ENCODE peak calls at places on chromosomes 2 and 18, in nine cellular contexts. V, I, G, Q, R, T, D, J and Y are unnamed samples. For H3K9me3, the result is how much of the 10 kb centered on the place peaks cover.

GRCh38 chr18:2466978-2467377 is 104.3 kb downstream of the METTL4 start:
- DNase-seq in V (no peak), D (no peak), R (no peak), I (no peak), J (no peak), G (no peak), Q (no peak), T (no peak), Y (no peak)

GRCh38 chr2:118224144-118224887 is 136.0 kb downstream of the INSIG2 start:
- DNase-seq in G (peak), R (peak), D (no peak), Q (no peak), T (no peak), I (peak), V (peak), J (peak), Y (no peak)

GRCh38 chr2:239393401-239393940 is 7.3 kb downstream of the HDAC4 start:
- DNase-seq in J (peak), V (peak), Q (no peak), R (no peak), T (no peak), D (no peak), G (no peak), I (no peak), Y (no peak)

GRCh38 chr2:85888020-85888744 is 608 bp downstream of the ST3GAL5 start:
- DNase-seq in V (peak), G (no peak), J (peak), Q (no peak), D (no peak), I (peak), T (no peak), R (peak), Y (peak)

GRCh38 chr2:238427435-238428162 is 872 bp downstream of the ASB1 start:
- DNase-seq in T (no peak), G (no peak), D (peak), I (no peak), Q (no peak), J (peak), R (no peak), V (peak), Y (no peak)

GRCh38 chr2:42495611-42496010 is 1.8 kb upstream of the KCNG3 start:
- DNase-seq in G (no peak), V (no peak), Q (no peak), D (no peak), R (no peak), I (no peak), J (no peak), T (no peak), Y (no peak)

GRCh38 chr18:73060666-73061270 is 193.0 kb upstream of the NETO1 start:
- DNase-seq in D (no peak), I (no peak), V (no peak), G (peak), R (no peak), J (no peak), Q (no peak), T (no peak), Y (no peak)

GRCh38 chr2:240396623-240397541 is 38.6 kb upstream of the GPC1 start:
- DNase-seq in G (no peak), Q (no peak), D (no peak), T (no peak), J (peak), R (no peak), V (peak), I (no peak), Y (no peak)

GRCh38 chr2:236843604-236844003 is 242.1 kb upstream of the COPS8 start:
- DNase-seq in I (no peak), D (no peak), J (no peak), T (no peak), G (no peak), R (no peak), V (no peak), Q (no peak), Y (no peak)

GRCh38 chr2:71800106-71800809 is 346.9 kb downstream of the DYSF start:
- DNase-seq in G (no peak), J (no peak), V (peak), Q (no peak), I (no peak), R (no peak), T (no peak), D (no peak), Y (no peak)

GRCh38 chr18:8654482-8655451 is 45.5 kb downstream of the RAB12 start:
- DNase-seq in T (no peak), I (no peak), Q (no peak), D (peak), J (no peak), R (peak), G (no peak), V (peak), Y (no peak)

GRCh38 chr2:54503192-54503591 is 47.1 kb downstream of the SPTBN1 start:
- DNase-seq in T (no peak), D (peak), J (no peak), I (peak), R (no peak), Q (no peak), V (peak), G (no peak), Y (no peak)

GRCh38 chr2:127624321-127625145 is 21.4 kb upstream of the GPR17 start:
- DNase-seq in J (peak), T (no peak), G (no peak), D (no peak), I (no peak), Q (no peak), V (no peak), R (no peak), Y (peak)

GRCh38 chr2:97936199-97936598 is 59.5 kb downstream of the TMEM131 start:
- DNase-seq in G (no peak), D (no peak), J (peak), Q (no peak), R (no peak), V (peak), T (no peak), I (no peak), Y (no peak)

GRCh38 chr2:189613077-189613636 is 32.6 kb upstream of the SLC40A1 start:
- DNase-seq in T (peak), R (no peak), Q (no peak), J (no peak), I (no peak), V (peak), D (peak), G (peak), Y (no peak)

GRCh38 chr2:98796775-98797544 is 66.0 kb upstream of the MGAT4A start:
- DNase-seq in J (no peak), T (no peak), V (no peak), I (no peak), R (no peak), G (no peak), Q (peak), D (no peak), Y (no peak)

GRCh38 chr2:72097276-72097675 is 50.4 kb downstream of the CYP26B1 start:
- DNase-seq in J (no peak), V (peak), G (no peak), I (no peak), D (no peak), Q (peak), T (no peak), R (no peak), Y (no peak)

GRCh38 chr2:154720642-154721041 is 22.1 kb downstream of the KCNJ3 start:
- DNase-seq in Q (no peak), I (no peak), D (no peak), G (peak), V (no peak), T (no peak), J (no peak), R (no peak), Y (no peak)

GRCh38 chr2:24015562-24016375 is 5.9 kb downstream of the MFSD2B start:
- DNase-seq in R (no peak), D (peak), I (no peak), J (no peak), T (peak), Q (no peak), G (peak), V (peak), Y (no peak)

GRCh38 chr2:159513745-159514144 is 102.6 kb downstream of the BAZ2B start:
- DNase-seq in V (no peak), I (no peak), R (no peak), T (no peak), G (no peak), J (no peak), Q (no peak), D (no peak), Y (no peak)

GRCh38 chr2:190497428-190497827 is 37.1 kb downstream of the NEMP2 start:
- DNase-seq in J (no peak), G (peak), Q (no peak), D (no peak), T (no peak), R (no peak), V (no peak), I (no peak), Y (no peak)

GRCh38 chr2:72035518-72036172 is 112.0 kb downstream of the CYP26B1 start:
- DNase-seq in J (no peak), Q (no peak), V (peak), I (no peak), T (no peak), R (no peak), G (peak), D (peak), Y (no peak)

GRCh38 chr2:138157372-138157771 is 193.1 kb downstream of the HNMT start:
- DNase-seq in D (no peak), I (no peak), R (no peak), V (no peak), J (no peak), T (no peak), Q (no peak), G (no peak), Y (no peak)

GRCh38 chr2:26477911-26478253 is at the start of gene OTOF:
- DNase-seq in V (no peak), J (peak), I (no peak), Q (no peak), D (peak), R (no peak), T (no peak), G (peak), Y (no peak)

GRCh38 chr2:111659361-111660281 is 224.4 kb downstream of the ANAPC1 start:
- DNase-seq in V (peak), J (peak), G (peak), I (no peak), D (peak), R (no peak), T (no peak), Q (peak), Y (peak)

GRCh38 chr2:207759890-207760289 is 9.8 kb downstream of the FZD5 start:
- DNase-seq in D (no peak), Q (no peak), J (no peak), G (no peak), R (no peak), T (no peak), I (no peak), V (no peak), Y (no peak)

GRCh38 chr2:25295654-25296053 is 46.1 kb downstream of the DNMT3A start:
- DNase-seq in I (no peak), T (no peak), D (no peak), V (no peak), G (no peak), R (no peak), J (no peak), Q (no peak), Y (no peak)

GRCh38 chr2:25292408-25292807 is 49.3 kb downstream of the DNMT3A start:
- DNase-seq in I (no peak), J (no peak), T (no peak), D (no peak), Q (no peak), V (no peak), G (no peak), R (no peak), Y (no peak)

GRCh38 chr2:25293145-25293544 is 48.6 kb downstream of the DNMT3A start:
- DNase-seq in I (no peak), G (peak), T (no peak), Q (no peak), V (no peak), J (peak), D (peak), R (no peak), Y (no peak)

GRCh38 chr2:25293958-25294513 is 47.7 kb downstream of the DNMT3A start:
- DNase-seq in J (peak), Q (no peak), I (no peak), T (no peak), D (no peak), R (no peak), V (no peak), G (no peak), Y (no peak)

DNA sequence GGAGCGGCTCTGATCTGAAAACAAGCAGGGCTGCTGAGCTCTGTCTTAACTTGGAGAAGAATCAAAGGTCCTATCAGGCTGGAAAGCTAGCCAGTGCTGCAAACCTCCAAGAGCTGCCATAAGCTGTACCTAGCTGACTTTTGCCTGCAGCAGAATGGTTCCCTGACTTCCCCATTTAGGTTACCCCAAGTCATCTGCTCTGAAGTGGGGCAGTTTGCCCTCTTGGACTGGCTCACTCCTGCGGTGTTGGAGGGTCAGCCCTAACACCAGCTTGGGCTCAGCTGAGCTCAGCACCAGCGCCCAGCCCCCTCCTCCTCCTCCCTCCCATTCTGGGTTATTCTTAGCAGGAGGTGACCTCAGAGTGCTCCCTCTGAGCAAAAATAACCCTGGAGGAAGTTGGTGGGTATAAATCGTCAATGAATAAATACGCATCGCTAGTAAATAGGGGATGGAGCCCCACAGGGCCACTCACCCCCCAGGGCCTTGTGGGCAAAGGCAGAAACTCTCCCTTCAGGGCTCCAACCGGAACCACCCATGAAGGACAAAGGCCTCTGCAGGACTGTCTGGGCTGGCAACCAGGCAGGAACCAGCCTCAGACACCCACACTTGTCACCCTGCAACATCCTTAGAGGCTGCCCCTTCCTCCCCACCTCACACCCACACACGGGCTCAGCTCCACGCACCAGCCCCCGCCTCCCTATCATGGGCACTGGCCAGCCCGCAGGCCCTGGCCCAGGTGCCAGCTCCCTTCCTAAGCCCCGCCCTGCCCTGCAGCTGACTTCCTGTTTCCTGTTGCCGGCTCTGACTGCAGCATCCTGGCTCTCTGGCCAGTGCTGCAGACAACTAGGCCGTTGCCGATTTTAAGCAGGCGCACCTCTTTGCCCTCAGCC is 46.9 kb downstream of the DNMT3A start:
- DNase-seq in R (peak), J (peak), I (peak), V (no peak), D (peak), T (no peak), G (peak), Q (no peak), Y (peak)
- H3K27ac ChIP-seq in R (peak), J (peak), I (peak), V (no peak), D (no peak), T (peak), G (no peak), Q (peak), Y (peak)

GRCh38 chr18:54204883-54205282 is 19.6 kb downstream of the MBD2 start:
- DNase-seq in I (no peak), G (no peak), V (no peak), J (no peak), D (no peak), T (no peak), Q (no peak), R (no peak), Y (no peak)
- H3K9me3 ChIP-seq in I (under half), G (under half), V (under half), J (under half), D (under half), T (under half), Q (under half), R (under half), Y (under half)

GRCh38 chr18:7413906-7414305 is 153.2 kb upstream of the PTPRM start:
- DNase-seq in R (no peak), I (no peak), G (no peak), T (no peak), V (no peak), J (no peak), Q (no peak), D (no peak), Y (no peak)
- H3K27ac ChIP-seq in R (no peak), I (no peak), G (no peak), T (no peak), V (no peak), J (no peak), Q (no peak), D (no peak), Y (no peak)

DNA sequence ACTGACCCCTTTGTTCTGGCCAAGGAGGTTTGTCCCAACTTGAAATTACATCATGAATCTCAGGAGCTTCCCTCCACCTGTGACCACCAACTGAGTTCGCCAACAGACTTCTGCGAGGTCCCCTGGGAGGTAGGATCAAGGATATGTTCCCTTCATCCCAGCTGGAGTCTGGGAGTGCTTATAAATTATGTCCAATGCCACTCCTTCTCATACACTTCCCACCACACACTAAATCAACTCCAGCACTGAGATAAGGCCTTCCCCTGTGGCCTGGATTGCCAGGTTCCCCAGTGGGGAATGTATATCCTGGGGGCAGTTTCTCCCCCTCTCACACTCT is 99.2 kb downstream of the RND3 start:
- DNase-seq in D (no peak), J (no peak), G (peak), V (no peak), R (no peak), T (no peak), I (no peak), Q (no peak), Y (no peak)
- H3K9me3 ChIP-seq in D (under half), J (under half), G (under half), V (under half), R (under half), T (under half), I (under half), Q (under half), Y (under half)

GRCh38 chr2:40286721-40287120 is 165.2 kb downstream of the SLC8A1 start:
- DNase-seq in D (no peak), R (no peak), I (no peak), V (no peak), J (no peak), T (no peak), G (no peak), Q (no peak), Y (no peak)

GRCh38 chr2:40285391-40285790 is 166.5 kb downstream of the SLC8A1 start:
- DNase-seq in R (no peak), Q (no peak), D (no peak), G (peak), V (no peak), I (no peak), J (no peak), T (no peak), Y (no peak)

GRCh38 chr2:40283111-40283909 is 168.6 kb downstream of the SLC8A1 start:
- DNase-seq in D (peak), Q (no peak), J (no peak), T (no peak), R (no peak), G (no peak), V (no peak), I (no peak), Y (no peak)

GRCh38 chr2:40282428-40282827 is 169.5 kb downstream of the SLC8A1 start:
- DNase-seq in Q (no peak), T (no peak), G (no peak), J (no peak), R (no peak), I (no peak), D (peak), V (no peak), Y (no peak)

DNA sequence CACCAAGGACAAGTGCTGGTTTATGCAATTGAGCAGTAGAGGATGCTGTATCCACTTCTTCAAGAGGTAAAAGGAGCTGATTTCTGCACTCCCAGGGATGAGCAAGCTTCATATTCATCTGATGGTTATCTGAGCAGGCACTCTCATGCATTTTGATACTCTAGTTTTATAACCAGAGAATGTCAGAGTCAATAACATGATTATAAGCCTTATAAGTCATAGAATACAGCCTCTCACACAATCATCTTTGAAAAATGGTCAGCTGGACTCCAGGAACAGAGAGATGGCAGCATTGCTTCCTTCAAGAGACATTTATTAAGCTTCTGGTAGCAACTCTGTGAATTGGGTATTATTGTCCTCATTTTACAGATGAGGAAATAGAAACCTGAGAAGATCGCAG is 167.1 kb downstream of the SLC8A1 start:
- DNase-seq in I (no peak), R (no peak), Q (no peak), V (no peak), D (peak), J (no peak), G (peak), T (no peak), Y (no peak)
- H3K27ac ChIP-seq in I (no peak), R (no peak), Q (no peak), V (no peak), D (no peak), J (no peak), G (no peak), T (no peak), Y (no peak)

GRCh38 chr2:4951368-4951767 is 740.8 kb upstream of the SOX11 start:
- DNase-seq in T (no peak), I (no peak), V (no peak), D (no peak), G (no peak), Q (no peak), J (no peak), R (no peak), Y (no peak)
- H3K9me3 ChIP-seq in T (under half), I (under half), V (under half), D (under half), G (under half), Q (under half), J (under half), R (under half), Y (under half)